ENCODE peak calls at places on chromosomes 12 and 14, in seven cellular contexts. One of them, this sample, is unnamed.

GRCh38 chr12:79527498-79527897 is 163.3 kb downstream of the PAWR start:
- DNase-seq in coronary artery: no peak
- DNase-seq in NCI-H345: no peak
- DNase-seq in NCI-H1092 treated with DMSO at 0.1 percent for 48 hours: no peak
- DNase-seq in stimulated activated effector memory CD8-positive, alpha-beta T cell treated with anti-CD3 and anti-CD28 coated beads, Interleukin-12 subunit alpha, Interleukin-12 subunit beta, amount 100 ng/mL, for 72 hours: no peak
- DNase-seq in T-helper 1 cell: no peak
- DNase-seq in RPMI7951: no peak
- DNase-seq in this sample: no peak

GRCh38 chr14:42606839-42607238 is 1000.2 kb downstream of the LRFN5 start:
- DNase-seq in RPMI7951: no peak
- DNase-seq in NCI-H1092 treated with DMSO at 0.1 percent for 48 hours: no peak
- DNase-seq in stimulated activated effector memory CD8-positive, alpha-beta T cell treated with anti-CD3 and anti-CD28 coated beads, Interleukin-12 subunit alpha, Interleukin-12 subunit beta, amount 100 ng/mL, for 72 hours: no peak
- DNase-seq in T-helper 1 cell: no peak
- DNase-seq in NCI-H345: no peak
- DNase-seq in coronary artery: no peak
- DNase-seq in this sample: no peak

GRCh38 chr12:89793946-89794345 is 85.3 kb upstream of the ATP2B1 start:
- DNase-seq in NCI-H1092 treated with DMSO at 0.1 percent for 48 hours: no peak
- DNase-seq in T-helper 1 cell: no peak
- DNase-seq in coronary artery: no peak
- DNase-seq in stimulated activated effector memory CD8-positive, alpha-beta T cell treated with anti-CD3 and anti-CD28 coated beads, Interleukin-12 subunit alpha, Interleukin-12 subunit beta, amount 100 ng/mL, for 72 hours: no peak
- DNase-seq in NCI-H345: no peak
- DNase-seq in RPMI7951: no peak
- DNase-seq in this sample: no peak

GRCh38 chr12:106042091-106042490 is 96.7 kb downstream of the NUAK1 start:
- DNase-seq in T-helper 1 cell: no peak
- DNase-seq in NCI-H345: no peak
- DNase-seq in NCI-H1092 treated with DMSO at 0.1 percent for 48 hours: no peak
- DNase-seq in RPMI7951: peak
- DNase-seq in stimulated activated effector memory CD8-positive, alpha-beta T cell treated with anti-CD3 and anti-CD28 coated beads, Interleukin-12 subunit alpha, Interleukin-12 subunit beta, amount 100 ng/mL, for 72 hours: no peak
- DNase-seq in coronary artery: no peak
- DNase-seq in this sample: no peak

GRCh38 chr14:60510254-60510975 is 1.5 kb downstream of the SIX6 start:
- DNase-seq in NCI-H1092 treated with DMSO at 0.1 percent for 48 hours: no peak
- DNase-seq in T-helper 1 cell: no peak
- DNase-seq in NCI-H345: no peak
- DNase-seq in RPMI7951: no peak
- DNase-seq in stimulated activated effector memory CD8-positive, alpha-beta T cell treated with anti-CD3 and anti-CD28 coated beads, Interleukin-12 subunit alpha, Interleukin-12 subunit beta, amount 100 ng/mL, for 72 hours: no peak
- DNase-seq in coronary artery: no peak
- DNase-seq in this sample: no peak

GRCh38 chr14:57847096-57847495 is 18.8 kb downstream of the SLC35F4 start:
- DNase-seq in RPMI7951: peak
- DNase-seq in coronary artery: no peak
- DNase-seq in NCI-H1092 treated with DMSO at 0.1 percent for 48 hours: no peak
- DNase-seq in T-helper 1 cell: no peak
- DNase-seq in stimulated activated effector memory CD8-positive, alpha-beta T cell treated with anti-CD3 and anti-CD28 coated beads, Interleukin-12 subunit alpha, Interleukin-12 subunit beta, amount 100 ng/mL, for 72 hours: no peak
- DNase-seq in NCI-H345: no peak
- DNase-seq in this sample: no peak

GRCh38 chr12:52172956-52173355 is 18.9 kb downstream of the KRT80 start:
- DNase-seq in RPMI7951: no peak
- DNase-seq in NCI-H1092 treated with DMSO at 0.1 percent for 48 hours: no peak
- DNase-seq in stimulated activated effector memory CD8-positive, alpha-beta T cell treated with anti-CD3 and anti-CD28 coated beads, Interleukin-12 subunit alpha, Interleukin-12 subunit beta, amount 100 ng/mL, for 72 hours: no peak
- DNase-seq in coronary artery: no peak
- DNase-seq in T-helper 1 cell: no peak
- DNase-seq in NCI-H345: no peak
- DNase-seq in this sample: no peak

GRCh38 chr12:12008931-12009611 is 61.7 kb upstream of the BCL2L14 start:
- DNase-seq in RPMI7951: peak
- DNase-seq in stimulated activated effector memory CD8-positive, alpha-beta T cell treated with anti-CD3 and anti-CD28 coated beads, Interleukin-12 subunit alpha, Interleukin-12 subunit beta, amount 100 ng/mL, for 72 hours: peak
- DNase-seq in T-helper 1 cell: no peak
- DNase-seq in NCI-H345: peak
- DNase-seq in coronary artery: no peak
- DNase-seq in NCI-H1092 treated with DMSO at 0.1 percent for 48 hours: peak
- DNase-seq in this sample: peak

GRCh38 chr12:39157696-39158342 is 252.4 kb upstream of the CPNE8 start:
- DNase-seq in coronary artery: no peak
- DNase-seq in stimulated activated effector memory CD8-positive, alpha-beta T cell treated with anti-CD3 and anti-CD28 coated beads, Interleukin-12 subunit alpha, Interleukin-12 subunit beta, amount 100 ng/mL, for 72 hours: no peak
- DNase-seq in NCI-H345: no peak
- DNase-seq in NCI-H1092 treated with DMSO at 0.1 percent for 48 hours: no peak
- DNase-seq in T-helper 1 cell: no peak
- DNase-seq in RPMI7951: no peak
- DNase-seq in this sample: no peak

GRCh38 chr12:54159140-54159539 is 29.6 kb downstream of the SMUG1 start:
- DNase-seq in coronary artery: no peak
- DNase-seq in RPMI7951: no peak
- DNase-seq in T-helper 1 cell: no peak
- DNase-seq in stimulated activated effector memory CD8-positive, alpha-beta T cell treated with anti-CD3 and anti-CD28 coated beads, Interleukin-12 subunit alpha, Interleukin-12 subunit beta, amount 100 ng/mL, for 72 hours: no peak
- DNase-seq in NCI-H345: no peak
- DNase-seq in NCI-H1092 treated with DMSO at 0.1 percent for 48 hours: peak
- DNase-seq in this sample: peak

GRCh38 chr14:98608071-98609060 is 663.6 kb downstream of the BCL11B start:
- DNase-seq in T-helper 1 cell: no peak
- DNase-seq in NCI-H345: no peak
- DNase-seq in stimulated activated effector memory CD8-positive, alpha-beta T cell treated with anti-CD3 and anti-CD28 coated beads, Interleukin-12 subunit alpha, Interleukin-12 subunit beta, amount 100 ng/mL, for 72 hours: no peak
- DNase-seq in coronary artery: no peak
- DNase-seq in RPMI7951: no peak
- DNase-seq in NCI-H1092 treated with DMSO at 0.1 percent for 48 hours: no peak
- DNase-seq in this sample: no peak

GRCh38 chr12:124397807-124398577 is 103.1 kb downstream of the RFLNA start:
- DNase-seq in T-helper 1 cell: no peak
- DNase-seq in coronary artery: no peak
- DNase-seq in NCI-H1092 treated with DMSO at 0.1 percent for 48 hours: peak
- DNase-seq in RPMI7951: peak
- DNase-seq in stimulated activated effector memory CD8-positive, alpha-beta T cell treated with anti-CD3 and anti-CD28 coated beads, Interleukin-12 subunit alpha, Interleukin-12 subunit beta, amount 100 ng/mL, for 72 hours: no peak
- DNase-seq in NCI-H345: peak
- DNase-seq in this sample: no peak

GRCh38 chr12:76199808-76200207 is 115.3 kb upstream of the NAP1L1 start:
- DNase-seq in T-helper 1 cell: no peak
- DNase-seq in stimulated activated effector memory CD8-positive, alpha-beta T cell treated with anti-CD3 and anti-CD28 coated beads, Interleukin-12 subunit alpha, Interleukin-12 subunit beta, amount 100 ng/mL, for 72 hours: no peak
- DNase-seq in RPMI7951: peak
- DNase-seq in NCI-H1092 treated with DMSO at 0.1 percent for 48 hours: no peak
- DNase-seq in NCI-H345: no peak
- DNase-seq in coronary artery: no peak
- DNase-seq in this sample: no peak

GRCh38 chr12:111330800-111331752 is 37.8 kb downstream of the PHETA1 start:
- DNase-seq in RPMI7951: peak
- DNase-seq in T-helper 1 cell: no peak
- DNase-seq in coronary artery: no peak
- DNase-seq in NCI-H345: peak
- DNase-seq in NCI-H1092 treated with DMSO at 0.1 percent for 48 hours: peak
- DNase-seq in stimulated activated effector memory CD8-positive, alpha-beta T cell treated with anti-CD3 and anti-CD28 coated beads, Interleukin-12 subunit alpha, Interleukin-12 subunit beta, amount 100 ng/mL, for 72 hours: no peak
- DNase-seq in this sample: peak